ENCODE peak calls at places on chromosomes 6 and 20, in four cellular contexts. Y, N, W and K are unnamed samples.

GRCh38 chr6:130913119-130913518 is 85.9 kb downstream of the SMLR1 start:
- DNase-seq in Y (no peak), N (no peak), W (no peak), K (no peak)

GRCh38 chr6:32113386-32114352 is 4.5 kb upstream of the TNXB start:
- DNase-seq in Y (no peak), N (peak; percentile 91), W (no peak), K (peak; percentile 75)

GRCh38 chr6:72691298-72691697 is 69.4 kb downstream of the KCNQ5 start:
- DNase-seq in Y (no peak), N (no peak), W (no peak), K (no peak)

GRCh38 chr6:37917568-37917967 is 98.0 kb downstream of the ZFAND3 start:
- DNase-seq in Y (no peak), N (no peak), W (no peak), K (no peak)

GRCh38 chr6:128483472-128484135 is 36.8 kb downstream of the PTPRK start:
- DNase-seq in Y (no peak), N (no peak), W (no peak), K (no peak)

GRCh38 chr6:69881322-69882151 is 15.2 kb downstream of the COL19A1 start:
- DNase-seq in Y (no peak), N (no peak), W (no peak), K (no peak)

GRCh38 chr20:57071283-57071701 is 195.1 kb downstream of the BMP7 start:
- DNase-seq in Y (no peak), N (no peak), W (no peak), K (peak; percentile 4)

GRCh38 chr6:5640614-5641013 is 366.1 kb downstream of the NRN1 start:
- DNase-seq in Y (no peak), N (no peak), W (no peak), K (no peak)

GRCh38 chr6:165729307-165729936 is 66.4 kb upstream of the PDE10A start:
- DNase-seq in Y (no peak), N (peak; percentile 36), W (peak; percentile 32), K (no peak)

GRCh38 chr6:134517145-134517658 is 199.3 kb upstream of the SGK1 start:
- DNase-seq in Y (no peak), N (peak; percentile 84), W (no peak), K (peak; percentile 32)

GRCh38 chr6:90928051-90928450 is 341.2 kb upstream of the MAP3K7 start:
- DNase-seq in Y (no peak), N (no peak), W (no peak), K (no peak)

GRCh38 chr6:158413814-158414563 is 101.7 kb downstream of the TULP4 start:
- DNase-seq in Y (no peak), N (no peak), W (no peak), K (no peak)

GRCh38 chr6:109853951-109854350 is 124.2 kb upstream of the GPR6 start:
- DNase-seq in Y (no peak), N (no peak), W (no peak), K (no peak)

GRCh38 chr20:18750735-18751134 is 62.8 kb upstream of the SCP2D1 start:
- DNase-seq in Y (no peak), N (no peak), W (no peak), K (no peak)

GRCh38 chr20:9022361-9022760 is 46.5 kb upstream of the PLCB4 start:
- DNase-seq in Y (no peak), N (no peak), W (no peak), K (no peak)

GRCh38 chr6:77620290-77620882 is 32.5 kb upstream of the MEI4 start:
- DNase-seq in Y (no peak), N (peak; percentile 28), W (no peak), K (no peak)

GRCh38 chr6:163346529-163346961 is 68.0 kb upstream of the QKI start:
- DNase-seq in Y (no peak), N (no peak), W (no peak), K (no peak)

GRCh38 chr6:22145823-22146379 is 150.9 kb downstream of the PRL start:
- DNase-seq in Y (no peak), N (peak; percentile 53), W (no peak), K (no peak)

GRCh38 chr20:50126662-50127061 is 13.7 kb upstream of the UBE2V1 start:
- DNase-seq in Y (no peak), N (no peak), W (no peak), K (no peak)

GRCh38 chr20:50373674-50374286 is 136.4 kb upstream of the PTPN1 start:
- DNase-seq in Y (no peak), N (no peak), W (no peak), K (no peak)

GRCh38 chr20:23868321-23868720 is 11.2 kb downstream of the CST5 start:
- DNase-seq in Y (no peak), N (no peak), W (no peak), K (no peak)

GRCh38 chr6:138833819-138834539 is 38.1 kb downstream of the ECT2L start:
- DNase-seq in Y (no peak), N (no peak), W (no peak), K (no peak)

GRCh38 chr20:32091888-32092346 is 17.6 kb upstream of the TM9SF4 start:
- DNase-seq in Y (peak; percentile 77), N (peak; percentile 83), W (peak; percentile 77), K (peak; percentile 86)

GRCh38 chr20:20423117-20423516 is 55.2 kb downstream of the INSM1 start:
- DNase-seq in Y (no peak), N (no peak), W (no peak), K (no peak)

GRCh38 chr6:113598786-113599185 is 258.4 kb upstream of the MARCKS start:
- DNase-seq in Y (no peak), N (no peak), W (no peak), K (no peak)

GRCh38 chr6:30821862-30822784 is 62.2 kb upstream of the DDR1 start:
- DNase-seq in Y (no peak), N (peak; percentile 52), W (no peak), K (no peak)

GRCh38 chr6:140729521-140729920 is 1355.1 kb upstream of the CITED2 start:
- DNase-seq in Y (no peak), N (no peak), W (no peak), K (no peak)

GRCh38 chr6:41648921-41649320 is 10.7 kb downstream of the MDFI start:
- DNase-seq in Y (no peak), N (no peak), W (no peak), K (no peak)

GRCh38 chr6:34056301-34056700 is 89.6 kb downstream of the GRM4 start:
- DNase-seq in Y (peak; percentile 63), N (peak; percentile 12), W (no peak), K (no peak)

GRCh38 chr6:137543114-137543513 is 48.9 kb upstream of the OLIG3 start:
- DNase-seq in Y (no peak), N (no peak), W (no peak), K (no peak)

GRCh38 chr6:3766219-3766618 is 14.7 kb upstream of the PXDC1 start:
- DNase-seq in Y (no peak), N (no peak), W (no peak), K (no peak)

GRCh38 chr6:2129076-2129695 is 116.2 kb downstream of the GMDS start:
- DNase-seq in Y (no peak), N (no peak), W (no peak), K (no peak)

GRCh38 chr20:38094968-38095689 is 61.6 kb downstream of the RPRD1B start:
- DNase-seq in Y (no peak), N (no peak), W (no peak), K (no peak)

GRCh38 chr6:1065986-1066385 is 245.9 kb upstream of the FOXQ1 start:
- DNase-seq in Y (no peak), N (no peak), W (no peak), K (no peak)

GRCh38 chr6:13013681-13014550 is 297.3 kb downstream of the PHACTR1 start:
- DNase-seq in Y (no peak), N (no peak), W (no peak), K (no peak)

GRCh38 chr6:108874470-108875160 is 26.4 kb downstream of the ARMC2 start:
- DNase-seq in Y (no peak), N (peak; percentile 27), W (peak; percentile 29), K (no peak)

DNA sequence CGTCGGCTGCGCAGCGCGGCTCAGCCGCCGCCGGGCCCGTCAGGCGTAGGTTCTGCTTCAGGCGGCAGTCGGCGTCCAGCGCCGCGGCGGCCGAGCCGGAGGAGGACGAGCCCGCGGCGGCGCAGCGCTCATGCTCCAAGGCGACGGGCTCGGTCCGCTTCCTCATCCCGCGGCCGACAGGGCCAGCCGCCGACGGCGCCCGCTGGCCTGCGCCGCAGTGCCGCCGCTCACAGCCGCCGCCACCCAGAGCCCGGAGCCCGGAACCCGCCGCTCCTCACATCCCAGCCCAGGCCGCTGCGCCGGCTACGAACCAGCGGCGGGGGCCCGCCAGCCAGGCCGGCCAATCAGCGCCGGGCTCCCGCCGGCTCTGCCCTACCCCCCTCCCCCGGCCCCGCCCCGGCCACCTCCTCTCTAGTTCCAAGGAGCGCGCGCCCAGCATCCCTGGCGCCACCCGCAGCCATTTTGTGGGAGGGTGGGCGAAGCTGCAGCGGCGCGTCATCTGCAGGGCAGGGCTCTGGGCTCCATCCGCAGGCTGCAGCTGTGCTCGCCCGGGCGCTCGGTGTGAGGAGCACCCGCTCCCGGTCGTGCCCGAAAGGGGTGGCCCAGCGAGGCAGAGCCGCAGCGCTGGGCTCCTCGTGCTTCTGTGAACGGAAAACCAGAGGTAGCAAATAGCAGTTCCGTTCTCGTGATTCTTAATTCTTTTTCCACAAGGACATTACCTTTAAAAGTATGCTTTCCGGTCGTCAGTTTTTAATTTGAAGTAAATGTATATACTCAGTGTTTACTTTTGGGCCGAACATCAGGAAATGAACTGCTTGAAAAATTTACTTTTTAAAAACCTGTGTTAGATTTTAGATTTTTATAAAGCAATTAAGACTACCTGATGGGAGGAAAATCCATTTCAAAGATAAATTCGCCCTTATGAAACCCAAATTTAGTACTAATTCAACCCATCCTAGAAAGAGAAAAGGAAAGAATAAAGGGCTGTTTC is at the start of gene ABHD12:
- DNase-seq in Y (peak; percentile 93), N (peak; percentile 94), W (peak; percentile 92), K (peak; percentile 73)
- TF ChIP-seq CTCF in Y (no peak), N (no peak), W (no peak), K (no peak)

DNA sequence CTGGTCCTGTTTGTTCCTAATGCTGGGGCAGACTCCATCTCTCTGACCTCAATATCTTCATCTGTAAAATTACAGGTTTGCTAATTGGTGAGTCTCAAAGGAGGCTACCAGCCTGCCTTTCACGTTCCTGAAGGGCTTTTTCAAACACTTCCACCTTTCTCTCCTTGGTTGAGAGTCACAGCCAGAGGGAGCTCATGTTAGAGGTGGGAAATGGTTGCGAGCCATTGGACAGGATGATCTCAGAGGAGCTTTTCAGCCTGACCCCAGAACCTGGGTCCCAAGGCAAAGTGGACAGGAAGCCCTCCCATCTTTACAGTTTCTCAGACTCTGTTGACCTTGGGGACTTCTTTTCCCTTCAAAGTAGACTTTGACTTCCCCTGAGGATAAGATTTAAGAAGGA is 37.6 kb downstream of the NDUFAF5 start:
- DNase-seq in Y (no peak), N (no peak), W (no peak), K (no peak)
- TF ChIP-seq CTCF in Y (no peak), N (peak; percentile 26), W (no peak), K (no peak)

DNA sequence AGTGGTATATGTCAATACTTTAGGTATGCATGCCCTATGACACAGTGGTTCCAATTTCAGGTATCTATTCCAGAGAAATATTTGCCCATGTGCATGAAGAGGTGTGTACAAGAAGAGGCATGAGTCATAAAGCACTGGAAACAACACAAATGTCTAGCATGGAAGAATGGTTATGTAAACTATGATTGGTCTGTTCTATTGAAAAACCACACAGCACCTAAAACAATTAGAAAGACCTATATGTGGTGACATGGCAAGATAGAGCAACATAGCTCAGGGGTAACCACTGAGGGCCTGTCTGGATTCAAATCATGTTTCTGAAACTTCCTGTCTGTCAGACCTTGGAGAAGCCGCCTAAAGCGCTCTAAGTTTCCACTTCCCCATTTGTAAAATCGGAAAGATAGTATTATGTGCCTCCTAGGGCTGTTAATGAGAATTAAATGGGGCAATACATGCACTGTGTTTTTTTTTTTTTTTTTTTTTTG is 76.0 kb upstream of the SHLD1 start:
- DNase-seq in Y (no peak), N (no peak), W (no peak), K (no peak)
- TF ChIP-seq CTCF in Y (no peak), N (no peak), W (no peak), K (no peak)

GRCh38 chr6:155261146-155261900 is 2.5 kb upstream of the CLDN20 start:
- DNase-seq in Y (no peak), N (no peak), W (no peak), K (no peak)
- TF ChIP-seq CTCF in Y (no peak), N (peak; percentile 25), W (no peak), K (no peak)